ENCODE peak calls at places on chromosomes 5 and 9, in six cellular contexts. J is HCT116, A is K562, F is HepG2, T is GM12878, W is H1. M is an unnamed sample.

GRCh38 chr5:11197726-11198125 is 436.7 kb upstream of the DAP start:
- DNase-seq in W (no peak), A (no peak), J (no peak), F (no peak), T (no peak), M (no peak)

GRCh38 chr5:131396015-131396414 is 132.2 kb downstream of the CDC42SE2 start:
- DNase-seq in A (no peak), F (no peak), W (no peak), T (no peak), J (no peak), M (no peak)

GRCh38 chr5:40879163-40879942 is 29.9 kb upstream of the C7 start:
- DNase-seq in T (no peak), A (peak; percentile 52), J (peak; percentile 13), W (no peak), F (peak; percentile 10), M (no peak)

GRCh38 chr5:150043657-150044333 is 42.6 kb downstream of the CSF1R start:
- DNase-seq in J (no peak), F (no peak), T (no peak), A (no peak), W (no peak), M (no peak)

GRCh38 chr5:147520450-147520849 is 10.6 kb upstream of the DPYSL3 start:
- DNase-seq in F (no peak), W (no peak), J (no peak), A (no peak), T (no peak), M (no peak)

GRCh38 chr5:32760091-32760509 is 49.0 kb downstream of the NPR3 start:
- DNase-seq in W (no peak), A (peak; percentile 10), T (no peak), J (no peak), F (peak; percentile 19), M (no peak)

GRCh38 chr5:107646418-107646817 is 24.3 kb downstream of the EFNA5 start:
- DNase-seq in W (no peak), T (no peak), A (no peak), F (no peak), J (no peak), M (no peak)

GRCh38 chr5:171624396-171624795 is 161.2 kb upstream of the SMIM23 start:
- DNase-seq in J (no peak), W (no peak), F (no peak), A (no peak), T (no peak), M (no peak)

GRCh38 chr5:32339198-32339597 is 26.5 kb upstream of the MTMR12 start:
- DNase-seq in W (no peak), J (peak; percentile 39), T (no peak), A (no peak), F (no peak), M (no peak)

DNA sequence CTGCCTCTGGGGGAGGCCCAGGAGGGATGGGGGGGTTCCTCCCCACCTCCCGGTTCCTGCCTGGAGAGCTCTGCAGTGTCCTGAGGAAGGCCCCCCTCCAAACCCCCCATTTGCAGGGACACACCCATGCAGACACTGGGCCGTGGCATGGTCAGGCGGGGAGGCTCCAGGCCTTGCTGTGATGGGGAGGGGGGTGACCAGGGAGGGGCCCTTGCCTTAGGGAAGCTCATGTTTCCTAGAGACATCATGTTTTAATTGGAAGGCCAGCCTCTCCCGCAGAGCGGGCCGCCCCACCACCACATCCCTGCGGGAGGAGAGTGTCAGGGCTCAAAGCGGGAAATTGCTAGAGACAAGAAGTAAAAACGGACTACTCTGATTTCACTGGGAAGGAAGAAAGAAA is 12.0 kb downstream of the PRRX2 start:
- DNase-seq in F (no peak), A (no peak), T (no peak), J (no peak), W (no peak), M (no peak)
- TF ChIP-seq ZNF274 in F (no peak), A (no peak), T (no peak), J (no peak), W (no peak), M (no peak)

GRCh38 chr5:30930736-30931135 is 262.8 kb upstream of the CDH6 start:
- DNase-seq in F (no peak), T (no peak), A (no peak), W (no peak), J (no peak), M (no peak)
- TF ChIP-seq ZNF274 in F (no peak), T (no peak), A (no peak), W (no peak), J (no peak), M (no peak)

DNA sequence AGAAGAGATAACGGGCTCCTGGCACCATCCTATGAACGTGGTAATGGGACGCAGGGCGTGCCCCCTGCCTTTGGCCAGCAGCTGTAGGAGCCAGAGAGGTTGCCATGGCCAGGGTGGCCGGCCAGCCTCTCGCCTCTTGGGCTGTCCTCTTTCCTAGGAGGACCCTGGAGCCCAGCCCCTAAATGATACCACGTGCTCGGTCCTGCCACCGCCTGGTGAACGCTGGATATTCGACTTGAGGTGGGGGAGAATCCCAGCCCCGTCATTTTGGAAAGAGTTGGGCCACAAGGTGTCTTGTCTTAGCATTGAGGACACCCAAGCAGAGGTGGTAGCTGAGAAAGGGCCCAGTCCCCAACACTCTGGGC is 391 bp upstream of the NRG2 start:
- DNase-seq in W (peak; percentile 27), F (no peak), T (no peak), A (peak; percentile 15), J (no peak), M (no peak)
- TF ChIP-seq ZNF274 in W (no peak), F (no peak), T (no peak), A (no peak), J (no peak), M (no peak)

GRCh38 chr5:151691706-151692105 is 5.0 kb upstream of the SPARC start:
- DNase-seq in J (no peak), F (no peak), T (no peak), A (no peak), W (no peak), M (no peak)

GRCh38 chr5:151696470-151697061 is 9.9 kb upstream of the SPARC start:
- DNase-seq in T (no peak), W (no peak), F (no peak), J (no peak), A (no peak), M (no peak)

GRCh38 chr5:151695464-151695863 is 8.7 kb upstream of the SPARC start:
- DNase-seq in F (no peak), J (no peak), A (no peak), W (no peak), T (no peak), M (no peak)

GRCh38 chr5:151692312-151692711 is 5.6 kb upstream of the SPARC start:
- DNase-seq in A (no peak), T (no peak), W (no peak), J (no peak), F (no peak), M (no peak)

GRCh38 chr5:151694035-151694485 is 7.3 kb upstream of the SPARC start:
- DNase-seq in W (no peak), T (no peak), A (no peak), F (peak; percentile 97), J (no peak), M (no peak)
- TF ChIP-seq ZNF274 in W (no peak), T (no peak), A (no peak), F (no peak), J (no peak), M (no peak)

GRCh38 chr5:2542821-2543220 is 208.7 kb downstream of the IRX2 start:
- DNase-seq in J (no peak), A (no peak), W (no peak), F (no peak), T (no peak), M (no peak)

GRCh38 chr5:2550479-2550878 is 201.0 kb downstream of the IRX2 start:
- DNase-seq in J (no peak), W (no peak), F (no peak), T (no peak), A (no peak), M (no peak)

GRCh38 chr5:2549354-2549753 is 202.1 kb downstream of the IRX2 start:
- DNase-seq in F (no peak), T (no peak), A (no peak), J (no peak), W (no peak), M (no peak)

GRCh38 chr5:2549902-2550301 is 201.6 kb downstream of the IRX2 start:
- DNase-seq in T (no peak), J (no peak), W (no peak), A (no peak), F (no peak), M (no peak)

DNA sequence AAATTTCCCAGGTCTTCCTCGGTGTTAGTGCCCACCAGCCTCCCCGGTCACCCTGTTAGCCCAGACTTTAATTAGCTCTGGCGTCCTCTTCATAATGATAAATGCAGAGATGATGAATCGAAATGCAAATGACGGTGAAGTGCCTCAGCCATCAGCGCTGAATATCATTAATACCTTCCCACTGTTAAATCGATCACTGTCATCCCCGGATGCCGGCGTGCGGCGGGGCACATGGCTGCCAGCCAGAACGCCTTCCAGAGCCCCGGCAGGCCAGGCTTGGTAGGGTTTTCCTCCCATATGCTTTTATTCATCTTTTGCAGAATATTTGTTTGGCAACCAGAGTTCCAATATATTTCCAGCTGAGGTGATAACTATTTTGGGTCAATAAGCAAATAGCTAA is 204.5 kb downstream of the IRX2 start:
- DNase-seq in F (no peak), T (no peak), W (no peak), A (no peak), J (no peak), M (no peak)
- TF ChIP-seq ZNF274 in F (no peak), T (no peak), W (no peak), A (no peak), J (no peak), M (no peak)

GRCh38 chr5:112867411-112867810 is 6.3 kb downstream of the SRP19 start:
- DNase-seq in F (no peak), T (no peak), J (no peak), W (no peak), A (no peak), M (no peak)
- TF ChIP-seq ZNF274 in F (no peak), T (no peak), J (no peak), W (no peak), A (no peak), M (no peak)

GRCh38 chr5:67243944-67244343 is 47.3 kb upstream of the CD180 start:
- DNase-seq in W (no peak), F (no peak), T (no peak), J (no peak), A (no peak), M (no peak)

GRCh38 chr5:67245259-67245846 is 48.8 kb upstream of the CD180 start:
- DNase-seq in F (no peak), A (no peak), W (no peak), J (no peak), T (no peak), M (no peak)

GRCh38 chr5:67244345-67244793 is 47.8 kb upstream of the CD180 start:
- DNase-seq in W (no peak), T (no peak), F (peak; percentile 28), J (no peak), A (no peak), M (no peak)

GRCh38 chr5:67246546-67246945 is 49.9 kb upstream of the CD180 start:
- DNase-seq in W (no peak), J (no peak), F (no peak), T (no peak), A (no peak), M (no peak)

DNA sequence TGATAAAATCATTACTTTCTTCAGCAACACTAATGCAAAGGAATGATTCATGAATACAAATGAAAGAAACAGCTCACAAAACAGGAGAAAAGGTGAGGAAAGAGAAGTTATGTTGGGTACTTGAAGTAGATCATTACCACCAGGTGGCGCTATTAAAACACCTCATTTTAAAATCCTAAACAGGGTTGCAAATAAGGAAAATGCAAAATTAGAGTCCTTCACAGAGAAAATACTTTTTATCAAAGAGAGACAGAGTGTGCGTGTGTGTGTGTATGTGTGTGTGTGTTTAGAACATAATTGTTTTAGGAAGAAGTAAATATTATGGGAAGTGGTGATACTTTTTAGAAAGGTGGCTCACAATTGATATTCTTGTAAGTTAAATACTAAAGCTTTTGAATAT is 49.5 kb upstream of the CD180 start:
- DNase-seq in T (peak; percentile 19), F (peak; percentile 49), W (no peak), J (peak; percentile 53), A (peak; percentile 29), M (peak; percentile 57)
- TF ChIP-seq ZNF274 in T (no peak), F (no peak), W (no peak), J (no peak), A (no peak), M (no peak)

M was measured in NT2/D1.